ENCODE peak calls at places on chromosomes 12 and 14, in five cellular contexts. V, E, W, I and R are unnamed samples.

GRCh38 chr12:92046557-92046956 is 99.1 kb downstream of the BTG1 start:
- DNase-seq in V (no peak), E (no peak), W (no peak), I (no peak), R (no peak)

GRCh38 chr14:69979882-69980281 is 100.7 kb downstream of the SMOC1 start:
- DNase-seq in V (no peak), E (no peak), W (no peak), I (no peak), R (no peak)

GRCh38 chr12:100572184-100572583 is 1.3 kb upstream of the GAS2L3 start:
- DNase-seq in V (no peak), E (no peak), W (no peak), I (no peak), R (no peak)

GRCh38 chr14:101857226-101857625 is 95.7 kb downstream of the PPP2R5C start:
- DNase-seq in V (no peak), E (no peak), W (no peak), I (no peak), R (no peak)

GRCh38 chr12:6392499-6392898 is 8.5 kb downstream of the LTBR start:
- DNase-seq in V (no peak), E (peak), W (peak), I (no peak), R (no peak)

GRCh38 chr12:57895337-57896138 is 45.8 kb upstream of the ATP23 start:
- DNase-seq in V (no peak), E (no peak), W (no peak), I (no peak), R (no peak)

GRCh38 chr14:69711065-69711464 is 55.9 kb upstream of the SRSF5 start:
- DNase-seq in V (no peak), E (peak), W (no peak), I (peak), R (no peak)

GRCh38 chr12:114936148-114937099 is 252.4 kb upstream of the TBX3 start:
- DNase-seq in V (no peak), E (no peak), W (no peak), I (no peak), R (no peak)

GRCh38 chr12:229441-230191 is 15.7 kb upstream of the SLC6A12 start:
- DNase-seq in V (no peak), E (no peak), W (no peak), I (no peak), R (no peak)

GRCh38 chr12:122527478-122527944 is 462 bp downstream of the KNTC1 start:
- DNase-seq in V (no peak), E (peak), W (peak), I (no peak), R (peak)

GRCh38 chr12:20624718-20625117 is 70.4 kb upstream of the SLCO1C1 start:
- DNase-seq in V (no peak), E (no peak), W (no peak), I (no peak), R (peak)

GRCh38 chr12:6830286-6830892 is 2.2 kb downstream of the P3H3 start:
- DNase-seq in V (no peak), E (no peak), W (no peak), I (peak), R (no peak)

GRCh38 chr14:95889236-95889979 is 12.8 kb downstream of the TUNAR start:
- DNase-seq in V (peak), E (no peak), W (no peak), I (no peak), R (no peak)

GRCh38 chr14:85934123-85934885 is 404.4 kb downstream of the FLRT2 start:
- DNase-seq in V (peak), E (peak), W (peak), I (no peak), R (peak)

GRCh38 chr14:34460841-34461240 is 1.2 kb downstream of the SPTSSA start:
- DNase-seq in V (no peak), E (no peak), W (no peak), I (no peak), R (peak)

GRCh38 chr14:34460295-34460694 is 1.7 kb downstream of the SPTSSA start:
- DNase-seq in V (no peak), E (no peak), W (no peak), I (no peak), R (no peak)

GRCh38 chr14:34462132-34462893 is at the start of gene SPTSSA:
- DNase-seq in V (peak), E (peak), W (peak), I (peak), R (peak)

GRCh38 chr14:34463598-34463961 is 1.5 kb upstream of the SPTSSA start:
- DNase-seq in V (no peak), E (no peak), W (no peak), I (no peak), R (no peak)

GRCh38 chr14:34461334-34462131 is 507 bp downstream of the SPTSSA start:
- DNase-seq in V (no peak), E (peak), W (peak), I (peak), R (peak)
- TF ChIP-seq POLR2A in V (no peak), E (no peak), W (no peak), I (no peak), R (no peak)

DNA sequence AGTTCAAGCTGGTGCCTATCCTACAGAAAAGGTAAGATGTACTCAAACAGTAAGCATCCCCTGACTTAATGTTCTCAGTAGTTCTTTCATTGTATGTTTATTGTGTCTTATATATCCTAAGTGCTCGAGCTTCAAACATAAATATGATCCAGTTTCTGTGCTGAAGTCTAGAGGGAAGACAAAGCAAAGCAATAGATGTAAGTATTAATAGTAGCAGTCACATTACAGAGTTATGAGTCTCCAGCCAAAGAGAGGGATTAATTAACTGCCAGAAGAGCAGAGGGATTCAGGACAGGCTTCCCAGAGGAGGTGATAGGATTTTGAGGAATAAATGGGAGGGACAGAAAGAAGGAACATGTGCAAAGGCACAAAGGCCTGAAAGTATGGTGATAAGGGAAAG is 1.4 kb downstream of the NGDN start:
- DNase-seq in V (no peak), E (no peak), W (no peak), I (no peak), R (no peak)
- H3K4me3 ChIP-seq in V (no peak), E (no peak), W (no peak), I (no peak), R (no peak)

GRCh38 chr14:75298187-75298985 is 19.8 kb downstream of the FOS start:
- DNase-seq in V (no peak), E (peak), W (no peak), I (peak), R (no peak)
- TF ChIP-seq POLR2A in V (no peak), E (no peak), W (no peak), I (no peak), R (no peak)

DNA sequence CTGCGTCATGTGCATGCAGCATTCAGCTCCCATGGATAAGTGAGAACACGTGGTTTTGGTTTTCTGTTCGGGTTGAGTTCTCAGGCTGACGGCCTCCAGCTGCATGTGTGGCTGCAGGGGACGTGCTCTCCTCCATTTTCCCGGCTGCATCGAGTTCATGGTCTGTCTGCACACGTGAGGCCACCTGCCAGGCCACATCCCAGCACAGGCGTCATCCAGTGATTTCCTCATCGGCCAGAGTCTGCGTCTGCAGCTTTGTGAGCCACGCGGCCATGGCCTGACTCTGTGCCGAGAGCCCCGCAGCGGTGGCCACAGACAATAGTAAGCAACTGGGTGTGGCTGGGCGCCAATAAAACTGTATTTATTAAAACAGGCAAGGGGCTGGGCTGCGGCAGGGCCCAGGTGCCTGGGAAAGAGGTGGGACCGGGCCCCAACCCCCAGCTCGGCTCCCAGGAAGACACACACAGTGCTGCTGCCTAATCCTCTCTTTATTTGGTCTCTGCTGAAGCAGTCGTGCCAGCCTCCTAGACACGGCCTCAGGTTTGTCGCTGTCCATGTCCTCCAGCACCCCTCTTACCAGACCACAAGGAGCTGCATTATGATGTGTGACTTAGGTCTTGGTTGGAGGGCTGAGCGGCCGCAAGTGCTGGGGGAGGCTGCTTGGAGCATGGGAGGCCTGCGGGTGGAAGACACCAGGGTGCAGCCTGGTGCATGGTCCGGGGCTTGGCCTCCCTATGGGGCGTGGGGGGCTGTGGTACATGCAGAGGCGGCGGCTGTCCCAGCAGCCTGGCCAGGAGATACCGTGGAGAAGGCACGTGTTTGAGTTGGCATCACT is 52.0 kb downstream of the NOC4L start:
- DNase-seq in V (no peak), E (no peak), W (no peak), I (no peak), R (no peak)
- H3K4me3 ChIP-seq in V (no peak), E (no peak), W (no peak), I (no peak), R (no peak)

GRCh38 chr14:53217283-53217994 is 64.3 kb upstream of the DDHD1 start:
- DNase-seq in V (peak), E (peak), W (peak), I (peak), R (peak)
- TF ChIP-seq POLR2A in V (peak), E (peak), W (no peak), I (no peak), R (no peak)

GRCh38 chr12:105025890-105026289 is 39.8 kb downstream of the NOPCHAP1 start:
- DNase-seq in V (no peak), E (peak), W (no peak), I (no peak), R (peak)

GRCh38 chr12:105033851-105034250 is 47.7 kb downstream of the NOPCHAP1 start:
- DNase-seq in V (no peak), E (no peak), W (no peak), I (no peak), R (no peak)

GRCh38 chr12:105036937-105037649 is 47.2 kb downstream of the ALDH1L2 start:
- DNase-seq in V (no peak), E (no peak), W (no peak), I (no peak), R (peak)

GRCh38 chr12:105032703-105033357 is 46.7 kb downstream of the NOPCHAP1 start:
- DNase-seq in V (no peak), E (no peak), W (no peak), I (no peak), R (no peak)

DNA sequence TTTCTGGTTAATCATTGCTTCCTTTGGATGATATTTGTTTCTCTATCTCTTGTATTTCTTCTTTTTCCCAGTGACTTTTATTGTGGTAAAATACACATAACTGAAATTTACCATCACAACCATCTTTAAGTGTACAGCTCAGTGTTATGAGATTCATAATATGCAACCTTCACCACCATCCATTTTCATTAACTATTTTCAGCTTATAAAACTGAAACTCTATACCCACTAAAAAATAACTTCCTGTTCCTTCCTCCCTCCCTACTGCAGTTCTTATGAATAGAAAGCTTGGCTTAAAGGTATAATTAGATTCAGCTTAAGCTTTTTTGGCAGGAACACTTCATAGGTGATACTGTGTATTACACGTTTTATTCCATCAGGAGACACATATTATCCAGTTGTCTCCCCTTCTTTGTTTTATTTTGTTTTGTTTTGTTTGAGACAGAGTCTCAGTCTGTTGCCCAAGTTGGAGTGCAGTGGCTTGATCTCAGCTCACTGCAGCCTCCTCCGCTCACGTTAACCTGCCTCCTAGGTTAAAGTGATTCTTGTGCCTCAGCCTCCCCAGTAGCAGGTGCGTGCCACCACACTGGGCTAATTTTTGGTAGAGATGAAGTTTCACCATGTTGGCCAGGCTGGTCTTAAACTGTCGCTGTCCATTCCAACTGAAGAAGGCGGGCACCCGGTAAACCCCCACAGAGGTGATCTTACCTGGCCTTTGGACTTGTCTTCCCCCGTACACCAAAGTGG is 45.1 kb downstream of the NOPCHAP1 start:
- DNase-seq in V (peak), E (no peak), W (no peak), I (no peak), R (no peak)
- H3K4me3 ChIP-seq in V (no peak), E (no peak), W (no peak), I (no peak), R (no peak)